ENCODE peak calls at places on chromosomes 11 and 22, in five cellular contexts. K is HepG2, G is GM12878, H is H1, E is HCT116. V is an unnamed sample.

GRCh38 chr11:102026975-102027374 is 20.3 kb upstream of the CFAP300 start:
- DNase-seq in K (no peak), G (no peak), H (no peak), E (no peak), V (no peak)

GRCh38 chr11:95455228-95455627 is 224.2 kb upstream of the SESN3 start:
- DNase-seq in K (no peak), G (no peak), H (no peak), E (no peak), V (no peak)

GRCh38 chr11:75022759-75023396 is 34.1 kb downstream of the NEU3 start:
- DNase-seq in K (peak; percentile 73), G (peak; percentile 45), H (peak; percentile 83), E (peak; percentile 60), V (peak; percentile 89)

GRCh38 chr22:45235101-45235777 is 5.5 kb downstream of the KIAA0930 start:
- DNase-seq in K (no peak), G (peak; percentile 81), H (no peak), E (no peak), V (no peak)

GRCh38 chr22:27906241-27906640 is 12.8 kb downstream of the PITPNB start:
- DNase-seq in K (no peak), G (no peak), H (no peak), E (no peak), V (no peak)

GRCh38 chr11:12482839-12483238 is 105.5 kb downstream of the PARVA start:
- DNase-seq in K (no peak), G (no peak), H (no peak), E (no peak), V (no peak)

GRCh38 chr22:42299586-42300285 is 29.3 kb upstream of the TCF20 start:
- DNase-seq in K (no peak), G (no peak), H (no peak), E (no peak), V (peak; percentile 63)

GRCh38 chr11:44562836-44563460 is 2.5 kb upstream of the CD82 start:
- DNase-seq in K (no peak), G (no peak), H (no peak), E (no peak), V (no peak)

GRCh38 chr11:74012072-74012809 is 3.4 kb upstream of the UCP3 start:
- DNase-seq in K (no peak), G (no peak), H (no peak), E (no peak), V (no peak)

GRCh38 chr11:92769125-92769524 is 200.3 kb upstream of the MTNR1B start:
- DNase-seq in K (no peak), G (no peak), H (no peak), E (no peak), V (no peak)

GRCh38 chr11:103652013-103652412 is 384.4 kb upstream of the DDI1 start:
- DNase-seq in K (no peak), G (no peak), H (no peak), E (no peak), V (no peak)

GRCh38 chr11:94928146-94928995 is 45.0 kb downstream of the CWC15 start:
- DNase-seq in K (no peak), G (no peak), H (no peak), E (no peak), V (no peak)

GRCh38 chr11:125263268-125263790 is 98.8 kb downstream of the PKNOX2 start:
- DNase-seq in K (peak; percentile 69), G (no peak), H (peak; percentile 94), E (no peak), V (no peak)
- TF ChIP-seq SRF in K (no peak), G (no peak), H (no peak), E (no peak), V (no peak)

DNA sequence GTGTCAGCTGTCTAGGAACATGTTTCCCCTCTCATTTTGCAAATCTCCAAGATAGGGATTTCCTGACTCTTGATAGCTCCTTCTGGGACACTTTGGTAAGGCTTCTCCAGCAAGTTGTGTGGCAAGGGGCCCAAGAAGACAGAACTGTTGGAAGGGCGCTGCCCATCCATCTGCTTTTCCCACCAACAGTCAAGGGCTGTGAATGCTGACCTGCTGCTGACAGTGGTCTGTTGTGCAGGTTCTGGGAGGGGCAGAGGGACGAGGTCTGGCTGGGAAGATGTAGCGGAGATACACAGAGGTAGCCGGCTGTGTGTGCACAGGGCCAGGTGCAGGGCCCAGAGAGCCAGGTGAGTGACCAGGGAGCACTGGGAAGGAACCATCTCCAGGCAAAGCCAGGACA is 12.2 kb downstream of the BCR start:
- DNase-seq in K (no peak), G (no peak), H (no peak), E (no peak), V (no peak)
- TF ChIP-seq SRF in K (no peak), G (no peak), H (no peak), E (no peak), V (no peak)

GRCh38 chr22:20566420-20567260 is 59.2 kb downstream of the MED15 start:
- DNase-seq in K (no peak), G (no peak), H (no peak), E (no peak), V (no peak)
- TF ChIP-seq SRF in K (no peak), G (no peak), H (no peak), E (no peak), V (no peak)

GRCh38 chr11:71391352-71391751 is 56.8 kb downstream of the DHCR7 start:
- DNase-seq in K (no peak), G (no peak), H (no peak), E (no peak), V (no peak)

GRCh38 chr11:71391786-71392185 is 56.4 kb downstream of the DHCR7 start:
- DNase-seq in K (no peak), G (no peak), H (no peak), E (no peak), V (no peak)

GRCh38 chr11:71386232-71386631 is 62.0 kb downstream of the DHCR7 start:
- DNase-seq in K (no peak), G (no peak), H (no peak), E (no peak), V (no peak)

GRCh38 chr11:71387784-71388636 is 60.2 kb downstream of the DHCR7 start:
- DNase-seq in K (no peak), G (no peak), H (no peak), E (no peak), V (no peak)

DNA sequence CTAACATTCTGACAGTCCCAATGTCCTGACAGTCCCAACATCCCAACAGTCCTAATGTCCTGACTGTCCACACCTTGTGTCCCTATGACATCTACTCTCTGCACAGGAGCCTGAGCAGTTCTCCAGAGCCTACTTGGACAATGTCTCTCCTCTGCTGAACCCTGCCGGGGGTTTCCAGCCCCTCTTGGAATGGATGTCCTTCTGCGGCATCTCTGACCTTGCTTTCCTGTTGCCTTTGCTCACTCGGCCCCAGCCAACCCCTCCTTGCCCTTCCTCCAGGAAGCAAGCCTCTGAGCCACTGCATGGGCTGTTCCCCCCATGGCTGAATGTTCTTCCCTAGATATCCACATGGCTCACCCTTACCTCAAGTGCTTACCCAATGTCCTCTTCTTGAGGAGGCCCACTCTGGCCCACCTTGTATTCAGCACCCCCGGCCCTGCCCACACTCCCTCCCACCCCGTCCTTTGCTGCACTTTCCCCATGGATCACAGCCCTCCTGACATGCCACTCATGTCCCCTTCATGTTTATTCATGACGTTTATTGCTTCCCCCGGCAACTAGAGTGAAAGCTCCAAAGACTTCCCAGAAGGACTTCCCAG is 59.5 kb downstream of the DHCR7 start:
- DNase-seq in K (no peak), G (no peak), H (no peak), E (no peak), V (no peak)
- TF ChIP-seq SRF in K (no peak), G (no peak), H (no peak), E (no peak), V (no peak)

DNA sequence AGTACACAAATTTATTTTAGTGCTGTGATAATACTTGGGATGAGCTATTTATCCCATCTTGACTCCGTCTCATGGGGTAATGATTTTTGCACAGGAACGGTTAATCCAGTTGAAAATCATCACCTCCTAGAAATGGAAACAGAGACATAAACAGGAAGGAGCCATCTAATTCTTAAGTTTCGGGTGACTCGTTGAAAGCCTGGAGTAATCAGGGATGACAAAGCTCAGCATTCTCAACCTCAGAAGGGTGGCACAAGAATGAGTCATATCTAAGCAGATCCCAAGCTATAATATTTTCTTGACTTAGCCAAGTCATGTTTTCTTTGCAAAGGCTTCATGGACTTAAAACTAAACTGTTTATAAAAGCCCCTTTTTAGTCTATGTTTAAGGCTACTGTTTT is 280.8 kb upstream of the CCDC90B start:
- DNase-seq in K (no peak), G (no peak), H (no peak), E (no peak), V (no peak)
- TF ChIP-seq SRF in K (no peak), G (no peak), H (no peak), E (no peak), V (no peak)

GRCh38 chr11:62267050-62267449 is 2.9 kb upstream of the SCGB2A2 start:
- DNase-seq in K (no peak), G (no peak), H (no peak), E (no peak), V (no peak)

GRCh38 chr11:62266558-62266957 is 3.4 kb upstream of the SCGB2A2 start:
- DNase-seq in K (no peak), G (no peak), H (no peak), E (no peak), V (no peak)

GRCh38 chr11:62260261-62260953 is 9.6 kb upstream of the SCGB2A2 start:
- DNase-seq in K (peak; percentile 96), G (no peak), H (no peak), E (no peak), V (no peak)

GRCh38 chr11:62267576-62267975 is 2.4 kb upstream of the SCGB2A2 start:
- DNase-seq in K (no peak), G (no peak), H (no peak), E (no peak), V (no peak)

GRCh38 chr11:62264004-62264403 is 6.0 kb upstream of the SCGB2A2 start:
- DNase-seq in K (no peak), G (no peak), H (no peak), E (no peak), V (no peak)
- TF ChIP-seq SRF in K (no peak), G (no peak), H (no peak), E (no peak), V (no peak)

DNA sequence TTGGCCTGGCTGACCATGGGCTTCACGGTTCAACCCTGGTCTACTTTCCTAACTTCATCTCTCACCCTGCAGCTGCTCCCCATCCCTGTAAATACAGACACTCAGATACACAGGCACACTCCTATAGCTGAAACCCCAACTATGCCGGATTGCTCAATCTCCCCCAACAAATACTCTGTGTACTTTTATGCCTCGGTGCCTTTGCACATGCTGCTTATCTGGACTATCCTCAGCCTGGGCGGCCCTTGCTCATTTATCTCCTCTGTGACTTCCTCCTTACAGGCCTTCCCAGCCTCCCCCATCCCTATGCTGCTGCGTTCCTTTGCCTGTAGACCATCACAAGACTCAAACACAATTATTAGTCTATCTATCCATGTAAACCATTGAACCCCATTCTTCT is 76.6 kb downstream of the PKNOX2 start:
- DNase-seq in K (no peak), G (no peak), H (no peak), E (no peak), V (no peak)
- TF ChIP-seq SRF in K (no peak), G (no peak), H (no peak), E (no peak), V (no peak)

GRCh38 chr22:32040324-32040904 is 2.6 kb upstream of the SLC5A1 start:
- DNase-seq in K (no peak), G (no peak), H (no peak), E (no peak), V (no peak)
- TF ChIP-seq SRF in K (no peak), G (no peak), H (no peak), E (no peak), V (no peak)